ENCODE peak calls at places on chromosomes 12 and 14, in seven cellular contexts. One of them, this sample, is unnamed. For H3K4me1, the result is how much of the 10 kb centered on the place peaks cover.

GRCh38 chr12:117080707-117081141 is 18.5 kb downstream of the TESC start:
- DNase-seq in PC-3: no peak
- DNase-seq in IMR-90: no peak
- DNase-seq in astrocyte: no peak
- DNase-seq in fibroblast of lung: no peak
- DNase-seq in Karpas-422: no peak
- DNase-seq in H9: no peak
- DNase-seq in this sample: no peak

GRCh38 chr12:106227641-106228319 is 20.0 kb downstream of the CKAP4 start:
- DNase-seq in fibroblast of lung: peak
- DNase-seq in Karpas-422: peak
- DNase-seq in IMR-90: no peak
- DNase-seq in PC-3: peak
- DNase-seq in H9: peak
- DNase-seq in astrocyte: no peak
- DNase-seq in this sample: no peak

GRCh38 chr12:111450676-111451075 is 45.0 kb downstream of the SH2B3 start:
- DNase-seq in astrocyte: no peak
- DNase-seq in fibroblast of lung: no peak
- DNase-seq in IMR-90: no peak
- DNase-seq in H9: no peak
- DNase-seq in PC-3: no peak
- DNase-seq in Karpas-422: no peak
- DNase-seq in this sample: no peak

GRCh38 chr14:76186318-76187027 is 34.8 kb downstream of the GPATCH2L start:
- DNase-seq in IMR-90: no peak
- DNase-seq in H9: no peak
- DNase-seq in astrocyte: no peak
- DNase-seq in Karpas-422: no peak
- DNase-seq in PC-3: no peak
- DNase-seq in fibroblast of lung: no peak
- DNase-seq in this sample: no peak

GRCh38 chr12:125140918-125141573 is 75.8 kb downstream of the AACS start:
- DNase-seq in astrocyte: peak
- DNase-seq in H9: no peak
- DNase-seq in fibroblast of lung: peak
- DNase-seq in IMR-90: peak
- DNase-seq in PC-3: peak
- DNase-seq in Karpas-422: no peak
- DNase-seq in this sample: no peak

GRCh38 chr14:39428118-39428517 is 4.1 kb downstream of the FBXO33 start:
- DNase-seq in PC-3: no peak
- DNase-seq in fibroblast of lung: no peak
- DNase-seq in IMR-90: no peak
- DNase-seq in astrocyte: no peak
- DNase-seq in Karpas-422: no peak
- DNase-seq in H9: no peak
- DNase-seq in this sample: no peak

GRCh38 chr12:127143020-127143419 is 1124.0 kb upstream of the TMEM132C start:
- DNase-seq in IMR-90: no peak
- DNase-seq in H9: peak
- DNase-seq in PC-3: no peak
- DNase-seq in Karpas-422: no peak
- DNase-seq in fibroblast of lung: no peak
- DNase-seq in astrocyte: no peak
- DNase-seq in this sample: no peak

GRCh38 chr14:28952707-28953106 is 186.1 kb downstream of the FOXG1 start:
- DNase-seq in fibroblast of lung: no peak
- DNase-seq in astrocyte: no peak
- DNase-seq in IMR-90: no peak
- DNase-seq in Karpas-422: peak
- DNase-seq in H9: no peak
- DNase-seq in PC-3: peak
- DNase-seq in this sample: no peak

GRCh38 chr12:90729741-90730140 is 225.2 kb downstream of the CCER1 start:
- DNase-seq in Karpas-422: no peak
- DNase-seq in fibroblast of lung: peak
- DNase-seq in astrocyte: peak
- DNase-seq in IMR-90: peak
- DNase-seq in PC-3: peak
- DNase-seq in H9: no peak
- DNase-seq in this sample: no peak

GRCh38 chr14:104106471-104106991 is 21.0 kb downstream of the ASPG start:
- DNase-seq in H9: peak
- DNase-seq in astrocyte: no peak
- DNase-seq in fibroblast of lung: no peak
- DNase-seq in Karpas-422: no peak
- DNase-seq in PC-3: no peak
- DNase-seq in IMR-90: no peak
- DNase-seq in this sample: no peak

GRCh38 chr12:48351022-48351708 is 446 bp upstream of the ZNF641 start:
- DNase-seq in Karpas-422: no peak
- DNase-seq in astrocyte: peak
- DNase-seq in PC-3: peak
- DNase-seq in IMR-90: peak
- DNase-seq in fibroblast of lung: peak
- DNase-seq in H9: peak
- DNase-seq in this sample: no peak

GRCh38 chr12:22626429-22626828 is 1.5 kb downstream of the ETNK1 start:
- DNase-seq in Karpas-422: peak
- DNase-seq in IMR-90: peak
- DNase-seq in H9: no peak
- DNase-seq in astrocyte: peak
- DNase-seq in fibroblast of lung: peak
- DNase-seq in PC-3: peak
- DNase-seq in this sample: no peak

GRCh38 chr14:30389134-30389900 is 169.6 kb upstream of the G2E3 start:
- DNase-seq in fibroblast of lung: no peak
- DNase-seq in Karpas-422: no peak
- DNase-seq in PC-3: peak
- DNase-seq in astrocyte: peak
- DNase-seq in H9: no peak
- DNase-seq in IMR-90: no peak
- DNase-seq in this sample: no peak

GRCh38 chr12:95763809-95764253 is 26.7 kb downstream of the NTN4 start:
- DNase-seq in IMR-90: peak
- DNase-seq in Karpas-422: no peak
- DNase-seq in astrocyte: peak
- DNase-seq in fibroblast of lung: peak
- DNase-seq in H9: no peak
- DNase-seq in PC-3: peak
- DNase-seq in this sample: no peak

GRCh38 chr14:56888274-56888673 is 78.0 kb upstream of the OTX2 start:
- DNase-seq in Karpas-422: no peak
- DNase-seq in fibroblast of lung: no peak
- DNase-seq in astrocyte: no peak
- DNase-seq in H9: no peak
- DNase-seq in IMR-90: no peak
- DNase-seq in PC-3: no peak
- DNase-seq in this sample: no peak

GRCh38 chr12:116508145-116509121 is 50.7 kb upstream of the MAP1LC3B2 start:
- DNase-seq in PC-3: peak
- DNase-seq in IMR-90: no peak
- DNase-seq in H9: peak
- DNase-seq in fibroblast of lung: peak
- DNase-seq in Karpas-422: peak
- DNase-seq in astrocyte: no peak
- DNase-seq in this sample: no peak

GRCh38 chr12:27984275-27984674 is 11.7 kb upstream of the PTHLH start:
- DNase-seq in PC-3: peak
- DNase-seq in Karpas-422: no peak
- DNase-seq in fibroblast of lung: peak
- DNase-seq in H9: no peak
- DNase-seq in astrocyte: peak
- DNase-seq in IMR-90: peak
- DNase-seq in this sample: no peak

GRCh38 chr12:99495797-99496196 is 151.8 kb upstream of the GARIN6 start:
- DNase-seq in IMR-90: no peak
- DNase-seq in fibroblast of lung: no peak
- DNase-seq in astrocyte: no peak
- DNase-seq in PC-3: no peak
- DNase-seq in H9: no peak
- DNase-seq in Karpas-422: no peak
- DNase-seq in this sample: no peak

DNA sequence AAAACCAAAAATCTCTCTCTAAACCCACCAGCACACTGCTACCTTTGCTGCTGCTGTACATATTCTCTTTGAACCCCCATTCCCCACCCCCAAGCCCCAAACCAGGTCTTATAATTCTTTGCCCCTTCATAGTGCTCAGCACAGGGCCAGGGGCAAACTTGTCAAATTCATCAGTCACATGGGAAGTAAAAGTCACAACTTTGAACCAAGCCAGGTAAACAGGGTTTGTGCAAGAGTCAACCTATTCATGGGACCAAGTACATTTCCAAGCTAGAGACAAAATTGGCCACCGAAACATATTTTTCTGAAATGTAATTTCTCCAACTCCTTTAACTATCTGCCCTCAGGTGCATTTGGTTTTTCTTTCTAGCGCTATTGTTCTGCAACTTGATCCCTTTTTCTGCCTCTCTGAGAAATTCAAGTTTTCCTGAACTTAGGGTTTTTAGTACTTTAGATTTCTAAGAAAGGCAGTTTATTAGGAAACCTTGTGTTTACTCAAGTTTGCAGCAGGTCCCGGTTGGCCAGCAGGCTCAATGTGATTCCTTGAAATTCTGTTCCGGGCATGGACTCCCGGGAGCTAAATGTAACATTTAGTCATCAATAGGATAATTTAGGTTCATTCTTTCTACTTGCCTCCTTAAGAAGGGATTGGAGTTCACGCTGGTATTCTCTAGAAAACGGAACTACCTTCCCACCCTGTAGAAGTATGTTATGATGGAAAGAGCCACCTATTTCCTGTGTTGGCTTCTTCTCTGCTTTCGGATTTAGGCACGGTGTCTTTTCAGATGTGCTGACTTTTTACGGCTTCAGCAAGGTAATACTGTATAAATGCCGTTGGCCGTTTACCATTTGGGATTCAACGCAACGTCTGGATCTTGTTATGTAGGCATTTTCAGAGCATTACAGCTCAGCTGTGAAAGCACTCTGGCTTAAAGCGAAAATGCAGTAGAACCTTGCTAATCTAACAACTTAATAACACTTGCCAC is 230.3 kb downstream of the EFCAB11 start:
- DNase-seq in astrocyte: no peak
- DNase-seq in fibroblast of lung: no peak
- DNase-seq in PC-3: no peak
- DNase-seq in Karpas-422: no peak
- DNase-seq in IMR-90: no peak
- DNase-seq in H9: no peak
- DNase-seq in this sample: peak
- H3K4me1 ChIP-seq in astrocyte: under half
- H3K4me1 ChIP-seq in fibroblast of lung: under half
- H3K4me1 ChIP-seq in PC-3: under half
- H3K4me1 ChIP-seq in Karpas-422: under half
- H3K4me1 ChIP-seq in IMR-90: under half
- H3K4me1 ChIP-seq in H9: under half
- H3K4me1 ChIP-seq in this sample: half or more

DNA sequence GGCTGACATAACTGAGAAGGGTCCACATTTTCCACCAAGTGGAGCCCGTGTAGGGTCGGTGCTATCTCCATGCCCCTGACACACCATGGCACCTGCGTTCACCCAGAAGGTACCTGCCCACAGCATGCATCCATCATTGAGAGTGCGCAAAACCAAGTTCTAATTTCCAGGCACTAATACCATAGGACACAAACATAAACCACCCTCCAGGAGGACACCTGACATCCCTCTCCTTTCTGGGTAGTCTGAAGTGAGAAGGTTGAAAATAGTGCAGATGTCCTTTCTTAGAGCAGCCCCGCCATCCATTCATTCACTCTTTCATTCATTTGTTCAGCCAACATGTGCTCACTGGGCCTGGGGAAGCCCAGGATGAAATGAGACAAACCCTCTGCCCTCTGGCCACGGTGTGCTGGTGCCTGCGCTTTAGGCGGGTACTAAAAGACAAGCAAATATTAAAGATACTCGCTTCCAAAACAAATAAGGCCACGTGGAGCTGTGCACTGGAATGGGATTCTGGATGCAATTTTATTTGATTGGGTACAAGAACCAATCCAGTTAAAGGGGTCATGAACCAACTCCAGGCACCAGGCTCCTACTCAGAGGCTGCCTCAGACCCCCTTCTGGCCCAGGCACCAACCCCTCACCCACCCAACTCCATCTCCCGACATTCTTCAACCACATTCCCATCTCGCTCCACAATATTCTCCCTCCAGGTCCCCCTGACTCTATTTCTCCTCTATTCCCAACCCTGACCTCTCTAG is 1.2 kb downstream of the TTC7B start:
- DNase-seq in Karpas-422: no peak
- DNase-seq in astrocyte: no peak
- DNase-seq in H9: no peak
- DNase-seq in IMR-90: no peak
- DNase-seq in fibroblast of lung: no peak
- DNase-seq in PC-3: no peak
- DNase-seq in this sample: no peak
- H3K9ac ChIP-seq in Karpas-422: no peak
- H3K9ac ChIP-seq in astrocyte: peak
- H3K9ac ChIP-seq in H9: no peak
- H3K9ac ChIP-seq in IMR-90: peak
- H3K9ac ChIP-seq in fibroblast of lung: peak
- H3K9ac ChIP-seq in PC-3: peak
- H3K9ac ChIP-seq in this sample: peak

GRCh38 chr14:81534510-81535074 is 939 bp upstream of the SEL1L start:
- DNase-seq in H9: no peak
- DNase-seq in Karpas-422: no peak
- DNase-seq in IMR-90: no peak
- DNase-seq in PC-3: no peak
- DNase-seq in astrocyte: no peak
- DNase-seq in fibroblast of lung: no peak
- DNase-seq in this sample: no peak
- H2AFZ ChIP-seq in H9: peak
- H2AFZ ChIP-seq in Karpas-422: peak
- H2AFZ ChIP-seq in IMR-90: no peak
- H2AFZ ChIP-seq in PC-3: peak
- H2AFZ ChIP-seq in astrocyte: peak
- H2AFZ ChIP-seq in fibroblast of lung: peak
- H2AFZ ChIP-seq in this sample: peak

GRCh38 chr12:113239811-113240331 is 18.6 kb downstream of the TPCN1 start:
- DNase-seq in PC-3: no peak
- DNase-seq in astrocyte: no peak
- DNase-seq in H9: no peak
- DNase-seq in fibroblast of lung: no peak
- DNase-seq in Karpas-422: no peak
- DNase-seq in IMR-90: no peak
- DNase-seq in this sample: no peak
- H3K4me1 ChIP-seq in PC-3: half or more
- H3K4me1 ChIP-seq in astrocyte: under half
- H3K4me1 ChIP-seq in H9: under half
- H3K4me1 ChIP-seq in fibroblast of lung: under half
- H3K4me1 ChIP-seq in Karpas-422: under half
- H3K4me1 ChIP-seq in IMR-90: under half
- H3K4me1 ChIP-seq in this sample: under half

DNA sequence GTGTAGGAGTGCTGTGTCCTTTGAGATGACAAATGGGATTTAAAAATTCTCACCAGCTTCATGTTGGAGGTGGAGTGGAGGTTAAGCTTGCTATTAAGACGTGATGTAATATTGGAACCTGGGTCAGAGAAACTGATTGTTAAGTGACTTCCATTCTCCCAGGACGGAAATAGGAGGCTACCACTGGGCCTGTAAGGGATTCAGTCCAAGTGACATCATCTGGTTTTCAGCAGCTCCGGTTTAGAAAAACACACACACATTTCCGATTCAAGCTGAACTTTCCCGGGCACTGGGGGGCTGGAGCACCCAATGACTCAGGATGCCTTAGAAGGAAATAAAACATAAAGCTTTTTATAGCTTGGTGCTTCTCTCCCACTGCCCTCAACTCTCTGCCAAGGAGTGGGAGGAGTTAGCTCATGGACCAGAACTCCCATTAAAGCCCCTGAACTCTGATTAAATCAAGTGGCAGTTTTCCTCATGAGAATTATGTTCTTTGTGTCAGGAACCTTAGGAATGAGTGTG is 12.4 kb downstream of the CALM1 start:
- DNase-seq in IMR-90: peak
- DNase-seq in Karpas-422: no peak
- DNase-seq in astrocyte: peak
- DNase-seq in PC-3: peak
- DNase-seq in fibroblast of lung: peak
- DNase-seq in H9: no peak
- DNase-seq in this sample: no peak
- H3K9ac ChIP-seq in IMR-90: peak
- H3K9ac ChIP-seq in Karpas-422: no peak
- H3K9ac ChIP-seq in astrocyte: peak
- H3K9ac ChIP-seq in PC-3: peak
- H3K9ac ChIP-seq in fibroblast of lung: no peak
- H3K9ac ChIP-seq in H9: no peak
- H3K9ac ChIP-seq in this sample: no peak

This sample was measured in DND-41.